ENCODE peak calls at places on chromosome 9, in six cellular contexts. One of them, this sample, is unnamed.

GRCh38 chr9:137305788-137306545 is 3.9 kb upstream of the NRARP start:
- DNase-seq in PC-3: no peak
- DNase-seq in IMR-90: no peak
- DNase-seq in OCI-LY7: no peak
- DNase-seq in GM23248: no peak
- DNase-seq in H9: peak; percentile 38
- DNase-seq in this sample: no peak

GRCh38 chr9:93669116-93669957 is 93.0 kb downstream of the PHF2 start:
- DNase-seq in PC-3: no peak
- DNase-seq in OCI-LY7: no peak
- DNase-seq in IMR-90: no peak
- DNase-seq in GM23248: peak; percentile 32
- DNase-seq in H9: peak; percentile 18
- DNase-seq in this sample: no peak

GRCh38 chr9:71734953-71735352 is 33.4 kb downstream of the CEMIP2 start:
- DNase-seq in OCI-LY7: no peak
- DNase-seq in GM23248: no peak
- DNase-seq in H9: no peak
- DNase-seq in PC-3: no peak
- DNase-seq in IMR-90: no peak
- DNase-seq in this sample: no peak

GRCh38 chr9:100637787-100638186 is 59.9 kb downstream of the CAVIN4 start:
- DNase-seq in IMR-90: no peak
- DNase-seq in GM23248: no peak
- DNase-seq in OCI-LY7: no peak
- DNase-seq in PC-3: peak; percentile 23
- DNase-seq in H9: peak; percentile 93
- DNase-seq in this sample: peak; percentile 20

GRCh38 chr9:101705135-101705661 is 33.2 kb downstream of the GRIN3A start:
- DNase-seq in H9: peak; percentile 82
- DNase-seq in PC-3: peak; percentile 30
- DNase-seq in GM23248: peak; percentile 31
- DNase-seq in OCI-LY7: no peak
- DNase-seq in IMR-90: no peak
- DNase-seq in this sample: peak; percentile 38

GRCh38 chr9:76333964-76334363 is 60.3 kb downstream of the RFK start:
- DNase-seq in IMR-90: no peak
- DNase-seq in GM23248: no peak
- DNase-seq in H9: no peak
- DNase-seq in PC-3: no peak
- DNase-seq in OCI-LY7: no peak
- DNase-seq in this sample: no peak

GRCh38 chr9:93942176-93942575 is 13.0 kb downstream of the BARX1 start:
- DNase-seq in PC-3: no peak
- DNase-seq in H9: no peak
- DNase-seq in OCI-LY7: no peak
- DNase-seq in IMR-90: no peak
- DNase-seq in GM23248: no peak
- DNase-seq in this sample: no peak

GRCh38 chr9:94860678-94861588 is 134.4 kb downstream of the AOPEP start:
- DNase-seq in PC-3: no peak
- DNase-seq in IMR-90: peak; percentile 89
- DNase-seq in OCI-LY7: peak; percentile 84
- DNase-seq in H9: no peak
- DNase-seq in GM23248: peak; percentile 52
- DNase-seq in this sample: no peak

GRCh38 chr9:109771796-109772525 is 8.0 kb upstream of the PALM2AKAP2 start:
- DNase-seq in IMR-90: peak; percentile 64
- DNase-seq in GM23248: peak; percentile 45
- DNase-seq in PC-3: no peak
- DNase-seq in OCI-LY7: no peak
- DNase-seq in H9: no peak
- DNase-seq in this sample: no peak

GRCh38 chr9:73050887-73051550 is 98.2 kb upstream of the ALDH1A1 start:
- DNase-seq in PC-3: no peak
- DNase-seq in IMR-90: no peak
- DNase-seq in H9: peak; percentile 56
- DNase-seq in GM23248: no peak
- DNase-seq in OCI-LY7: no peak
- DNase-seq in this sample: peak; percentile 97

GRCh38 chr9:128824911-128825310 is 4.7 kb downstream of the SPOUT1 start:
- DNase-seq in H9: no peak
- DNase-seq in IMR-90: no peak
- DNase-seq in GM23248: no peak
- DNase-seq in PC-3: no peak
- DNase-seq in OCI-LY7: no peak
- DNase-seq in this sample: no peak

GRCh38 chr9:130387905-130388304 is 56.9 kb upstream of the ASS1 start:
- DNase-seq in GM23248: no peak
- DNase-seq in OCI-LY7: no peak
- DNase-seq in IMR-90: no peak
- DNase-seq in H9: no peak
- DNase-seq in PC-3: no peak
- DNase-seq in this sample: peak; percentile 23

GRCh38 chr9:134390537-134390936 is 64.3 kb downstream of the RXRA start:
- DNase-seq in H9: no peak
- DNase-seq in PC-3: no peak
- DNase-seq in GM23248: no peak
- DNase-seq in OCI-LY7: no peak
- DNase-seq in IMR-90: no peak
- DNase-seq in this sample: no peak

GRCh38 chr9:11701706-11702105 is 991.5 kb upstream of the TYRP1 start:
- DNase-seq in OCI-LY7: no peak
- DNase-seq in GM23248: no peak
- DNase-seq in H9: no peak
- DNase-seq in IMR-90: no peak
- DNase-seq in PC-3: no peak
- DNase-seq in this sample: no peak

GRCh38 chr9:36341936-36342577 is 58.0 kb downstream of the RNF38 start:
- DNase-seq in OCI-LY7: peak; percentile 65
- DNase-seq in GM23248: no peak
- DNase-seq in IMR-90: no peak
- DNase-seq in PC-3: no peak
- DNase-seq in H9: no peak
- DNase-seq in this sample: no peak

GRCh38 chr9:37290366-37290765 is 132.1 kb upstream of the GRHPR start:
- DNase-seq in H9: no peak
- DNase-seq in PC-3: no peak
- DNase-seq in GM23248: no peak
- DNase-seq in OCI-LY7: peak; percentile 66
- DNase-seq in IMR-90: no peak
- DNase-seq in this sample: no peak

GRCh38 chr9:109020581-109020980 is 7.3 kb upstream of the CTNNAL1 start:
- DNase-seq in GM23248: no peak
- DNase-seq in H9: no peak
- DNase-seq in IMR-90: no peak
- DNase-seq in OCI-LY7: no peak
- DNase-seq in PC-3: no peak
- DNase-seq in this sample: no peak

GRCh38 chr9:123423036-123423640 is 67.1 kb downstream of the CRB2 start:
- DNase-seq in H9: peak; percentile 55
- DNase-seq in PC-3: no peak
- DNase-seq in OCI-LY7: no peak
- DNase-seq in GM23248: no peak
- DNase-seq in IMR-90: no peak
- DNase-seq in this sample: no peak

GRCh38 chr9:105204416-105204815 is 40.0 kb upstream of the SLC44A1 start:
- DNase-seq in OCI-LY7: no peak
- DNase-seq in IMR-90: no peak
- DNase-seq in GM23248: peak; percentile 68
- DNase-seq in H9: no peak
- DNase-seq in PC-3: no peak
- DNase-seq in this sample: no peak

GRCh38 chr9:77251050-77251449 is 73.7 kb downstream of the VPS13A start:
- DNase-seq in GM23248: no peak
- DNase-seq in H9: no peak
- DNase-seq in IMR-90: no peak
- DNase-seq in PC-3: no peak
- DNase-seq in OCI-LY7: no peak
- DNase-seq in this sample: no peak

GRCh38 chr9:76863832-76864231 is 42.1 kb downstream of the PRUNE2 start:
- DNase-seq in PC-3: no peak
- DNase-seq in OCI-LY7: no peak
- DNase-seq in IMR-90: no peak
- DNase-seq in H9: no peak
- DNase-seq in GM23248: no peak
- DNase-seq in this sample: no peak

GRCh38 chr9:8917978-8918739 is 1118.6 kb upstream of the DMAC1 start:
- DNase-seq in H9: no peak
- DNase-seq in GM23248: no peak
- DNase-seq in PC-3: no peak
- DNase-seq in IMR-90: no peak
- DNase-seq in OCI-LY7: no peak
- DNase-seq in this sample: no peak

GRCh38 chr9:136787690-136788400 is 3.3 kb upstream of the TMEM141 start:
- DNase-seq in IMR-90: peak; percentile 42
- DNase-seq in H9: peak; percentile 84
- DNase-seq in GM23248: peak; percentile 72
- DNase-seq in OCI-LY7: peak; percentile 83
- DNase-seq in PC-3: peak; percentile 65
- DNase-seq in this sample: peak; percentile 59

GRCh38 chr9:107712390-107712789 is 222.8 kb upstream of the KLF4 start:
- DNase-seq in H9: no peak
- DNase-seq in OCI-LY7: no peak
- DNase-seq in GM23248: peak; percentile 70
- DNase-seq in PC-3: peak; percentile 81
- DNase-seq in IMR-90: peak; percentile 76
- DNase-seq in this sample: peak; percentile 55

GRCh38 chr9:94084314-94084713 is at the start of gene PTPDC1:
- DNase-seq in OCI-LY7: no peak
- DNase-seq in GM23248: peak; percentile 81
- DNase-seq in H9: peak; percentile 83
- DNase-seq in PC-3: no peak
- DNase-seq in IMR-90: peak; percentile 89
- DNase-seq in this sample: peak; percentile 33

GRCh38 chr9:27473135-27473534 is 51.0 kb upstream of the IFNK start:
- DNase-seq in OCI-LY7: no peak
- DNase-seq in H9: no peak
- DNase-seq in GM23248: peak; percentile 41
- DNase-seq in PC-3: no peak
- DNase-seq in IMR-90: no peak
- DNase-seq in this sample: no peak

GRCh38 chr9:95784318-95784717 is 91.2 kb upstream of the ERCC6L2 start:
- DNase-seq in GM23248: no peak
- DNase-seq in H9: no peak
- DNase-seq in IMR-90: no peak
- DNase-seq in PC-3: no peak
- DNase-seq in OCI-LY7: no peak
- DNase-seq in this sample: no peak

DNA sequence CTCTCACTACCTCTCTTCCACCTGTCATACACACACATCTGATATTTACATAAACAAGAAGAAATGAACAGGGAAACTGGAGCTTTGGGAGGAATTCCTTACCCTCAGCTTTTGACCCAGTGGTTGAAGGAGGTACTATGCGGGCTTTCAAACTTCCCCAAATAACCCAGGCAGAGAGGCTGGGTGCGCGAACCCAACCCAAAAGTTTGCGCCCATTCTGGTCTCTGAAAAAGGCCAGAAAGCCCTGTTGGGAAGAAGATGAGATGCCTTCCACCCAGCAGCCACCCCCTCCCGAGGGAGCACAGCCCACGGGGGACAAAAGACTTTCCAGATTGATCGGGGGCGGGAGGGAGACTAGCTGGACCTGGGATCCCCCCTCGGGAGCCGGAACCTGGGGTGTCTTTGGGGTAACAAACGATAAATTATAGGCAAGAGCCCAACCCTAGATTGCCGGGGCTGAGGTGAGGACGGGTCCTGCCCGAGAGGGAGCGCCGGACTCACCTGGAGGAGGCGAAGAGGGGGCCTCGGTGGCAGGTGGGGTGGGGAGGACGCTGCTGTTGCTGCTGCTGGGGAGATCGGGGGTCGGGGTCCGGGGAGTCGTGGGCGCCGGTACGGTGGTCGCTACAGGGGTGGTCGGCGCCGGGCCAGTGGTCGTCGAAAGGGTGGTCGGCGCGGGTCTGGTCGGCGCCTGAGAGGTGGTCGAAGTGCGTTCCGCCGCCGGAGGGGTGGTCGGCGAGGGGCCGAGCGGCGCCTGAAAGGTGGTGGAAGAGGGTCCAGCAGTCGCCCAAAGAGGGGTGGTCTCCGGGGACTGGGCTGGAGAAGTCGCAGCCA is 798 bp downstream of the MEGF9 start:
- DNase-seq in OCI-LY7: no peak
- DNase-seq in PC-3: peak; percentile 29
- DNase-seq in GM23248: peak; percentile 45
- DNase-seq in IMR-90: no peak
- DNase-seq in H9: peak; percentile 38
- DNase-seq in this sample: peak; percentile 28
- H3K4me2 ChIP-seq in OCI-LY7: peak overlapping the region; percentile 98
- H3K4me2 ChIP-seq in PC-3: peak overlapping the region; percentile 72
- H3K4me2 ChIP-seq in GM23248: peak overlapping the region; percentile 74
- H3K4me2 ChIP-seq in IMR-90: peak overlapping the region; percentile 74
- H3K4me2 ChIP-seq in H9: peak overlapping the region; percentile 28
- H3K4me2 ChIP-seq in this sample: peak overlapping the region; percentile 88

DNA sequence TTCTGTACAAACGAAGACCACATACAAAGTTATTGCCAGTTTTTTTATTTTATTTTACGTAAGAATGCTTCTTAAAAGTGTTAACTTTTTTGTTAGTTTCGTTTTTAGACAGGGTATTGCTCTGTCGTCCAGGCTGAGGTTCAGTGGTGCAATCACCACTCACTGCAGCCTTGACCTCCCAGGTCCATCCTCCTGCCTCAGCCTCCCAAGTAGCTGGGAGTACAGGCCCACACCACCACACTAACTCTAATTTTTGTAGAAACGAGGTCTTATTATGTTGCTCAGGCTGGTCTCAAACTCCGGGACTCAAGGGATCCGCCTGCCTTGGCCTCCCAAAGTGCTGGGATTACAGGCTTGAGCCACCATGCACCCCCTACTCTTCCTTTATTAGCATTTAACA is 2.3 kb upstream of the DNAJA1 start:
- DNase-seq in OCI-LY7: no peak
- DNase-seq in H9: no peak
- DNase-seq in GM23248: no peak
- DNase-seq in PC-3: no peak
- DNase-seq in IMR-90: no peak
- DNase-seq in this sample: no peak
- H3K4me2 ChIP-seq in OCI-LY7: peak overlapping the region; percentile 91
- H3K4me2 ChIP-seq in H9: no peak overlapping the region
- H3K4me2 ChIP-seq in GM23248: peak overlapping the region; percentile 33
- H3K4me2 ChIP-seq in PC-3: peak overlapping the region; percentile 97
- H3K4me2 ChIP-seq in IMR-90: no peak overlapping the region
- H3K4me2 ChIP-seq in this sample: peak overlapping the region; percentile 94

DNA sequence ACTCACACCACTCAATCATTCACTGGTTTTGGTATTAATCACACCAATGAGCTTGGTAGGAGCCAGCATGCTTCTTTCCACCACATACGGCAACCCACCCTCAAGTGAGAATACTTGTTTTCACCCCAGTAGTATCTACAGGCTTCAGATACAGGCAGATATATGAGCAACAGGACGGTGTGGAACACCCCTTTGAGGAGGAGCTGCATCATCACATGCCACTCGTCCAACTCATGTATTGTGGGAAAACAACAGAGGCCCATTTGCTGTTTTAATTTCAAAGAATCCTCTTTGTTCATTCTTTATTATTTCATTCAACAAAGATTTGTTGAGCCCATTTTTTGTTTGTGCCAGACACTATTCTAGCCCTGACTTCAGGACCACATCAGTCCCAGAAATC is 46.0 kb downstream of the RORB start:
- DNase-seq in OCI-LY7: no peak
- DNase-seq in GM23248: no peak
- DNase-seq in IMR-90: no peak
- DNase-seq in PC-3: no peak
- DNase-seq in H9: no peak
- DNase-seq in this sample: no peak
- H3K4me2 ChIP-seq in OCI-LY7: no peak overlapping the region
- H3K4me2 ChIP-seq in GM23248: no peak overlapping the region
- H3K4me2 ChIP-seq in IMR-90: no peak overlapping the region
- H3K4me2 ChIP-seq in PC-3: no peak overlapping the region
- H3K4me2 ChIP-seq in H9: no peak overlapping the region
- H3K4me2 ChIP-seq in this sample: no peak overlapping the region

GRCh38 chr9:112076814-112077213 is 98.3 kb downstream of the SUSD1 start:
- DNase-seq in GM23248: no peak
- DNase-seq in H9: no peak
- DNase-seq in PC-3: no peak
- DNase-seq in OCI-LY7: no peak
- DNase-seq in IMR-90: no peak
- DNase-seq in this sample: no peak
- H3K4me2 ChIP-seq in GM23248: no peak overlapping the region
- H3K4me2 ChIP-seq in H9: no peak overlapping the region
- H3K4me2 ChIP-seq in PC-3: no peak overlapping the region
- H3K4me2 ChIP-seq in OCI-LY7: peak overlapping the region; percentile 1
- H3K4me2 ChIP-seq in IMR-90: no peak overlapping the region
- H3K4me2 ChIP-seq in this sample: no peak overlapping the region

This sample was measured in A549.